ENCODE peak calls at places on chromosomes 16 and 17, in five cellular contexts. One of them, this sample, is unnamed.

GRCh38 chr17:38579934-38580333 is 25.8 kb downstream of the SRCIN1 start:
- DNase-seq in left lung: no peak
- DNase-seq in fibroblast of the aortic adventitia: peak; percentile 9
- DNase-seq in heart left ventricle: no peak
- DNase-seq in tibial nerve: no peak
- DNase-seq in this sample: no peak

GRCh38 chr16:70808371-70808770 is 7.4 kb upstream of the VAC14 start:
- DNase-seq in left lung: no peak
- DNase-seq in fibroblast of the aortic adventitia: no peak
- DNase-seq in heart left ventricle: no peak
- DNase-seq in tibial nerve: no peak
- DNase-seq in this sample: no peak

GRCh38 chr17:16460796-16461605 is 31.0 kb downstream of the LRRC75A start:
- DNase-seq in left lung: no peak
- DNase-seq in fibroblast of the aortic adventitia: no peak
- DNase-seq in heart left ventricle: no peak
- DNase-seq in tibial nerve: no peak
- DNase-seq in this sample: no peak

GRCh38 chr17:42843358-42843934 is 934 bp upstream of the AOC2 start:
- DNase-seq in left lung: no peak
- DNase-seq in fibroblast of the aortic adventitia: peak; percentile 85
- DNase-seq in heart left ventricle: no peak
- DNase-seq in tibial nerve: no peak
- DNase-seq in this sample: no peak

GRCh38 chr17:45277992-45278391 is 16.1 kb upstream of the SPATA32 start:
- DNase-seq in left lung: no peak
- DNase-seq in fibroblast of the aortic adventitia: peak; percentile 95
- DNase-seq in heart left ventricle: no peak
- DNase-seq in tibial nerve: no peak
- DNase-seq in this sample: no peak

GRCh38 chr16:4795181-4795827 is at the start of gene SMIM22:
- DNase-seq in left lung: peak; percentile 85
- DNase-seq in fibroblast of the aortic adventitia: no peak
- DNase-seq in heart left ventricle: no peak
- DNase-seq in tibial nerve: no peak
- DNase-seq in this sample: no peak

GRCh38 chr17:62664336-62665120 is 37.1 kb downstream of the MRC2 start:
- DNase-seq in left lung: no peak
- DNase-seq in fibroblast of the aortic adventitia: no peak
- DNase-seq in heart left ventricle: no peak
- DNase-seq in tibial nerve: no peak
- DNase-seq in this sample: no peak

GRCh38 chr16:79468236-79468635 is 132.3 kb downstream of the MAF start:
- DNase-seq in left lung: no peak
- DNase-seq in fibroblast of the aortic adventitia: no peak
- DNase-seq in heart left ventricle: no peak
- DNase-seq in tibial nerve: no peak
- DNase-seq in this sample: no peak

GRCh38 chr17:36885161-36885735 is 52.0 kb upstream of the LHX1 start:
- DNase-seq in left lung: no peak
- DNase-seq in fibroblast of the aortic adventitia: peak; percentile 14
- DNase-seq in heart left ventricle: no peak
- DNase-seq in tibial nerve: no peak
- DNase-seq in this sample: no peak

GRCh38 chr17:60525624-60526514 is at the start of gene APPBP2:
- DNase-seq in left lung: peak; percentile 95
- DNase-seq in fibroblast of the aortic adventitia: peak; percentile 86
- DNase-seq in heart left ventricle: peak; percentile 92
- DNase-seq in tibial nerve: peak; percentile 82
- DNase-seq in this sample: peak; percentile 96

GRCh38 chr17:60526726-60527125 is 684 bp upstream of the APPBP2 start:
- DNase-seq in left lung: no peak
- DNase-seq in fibroblast of the aortic adventitia: peak; percentile 52
- DNase-seq in heart left ventricle: no peak
- DNase-seq in tibial nerve: no peak
- DNase-seq in this sample: no peak

GRCh38 chr17:60528828-60529227 is 2.8 kb upstream of the APPBP2 start:
- DNase-seq in left lung: no peak
- DNase-seq in fibroblast of the aortic adventitia: no peak
- DNase-seq in heart left ventricle: no peak
- DNase-seq in tibial nerve: no peak
- DNase-seq in this sample: no peak

GRCh38 chr17:60527701-60528100 is 1.7 kb upstream of the APPBP2 start:
- DNase-seq in left lung: no peak
- DNase-seq in fibroblast of the aortic adventitia: no peak
- DNase-seq in heart left ventricle: no peak
- DNase-seq in tibial nerve: no peak
- DNase-seq in this sample: no peak

DNA sequence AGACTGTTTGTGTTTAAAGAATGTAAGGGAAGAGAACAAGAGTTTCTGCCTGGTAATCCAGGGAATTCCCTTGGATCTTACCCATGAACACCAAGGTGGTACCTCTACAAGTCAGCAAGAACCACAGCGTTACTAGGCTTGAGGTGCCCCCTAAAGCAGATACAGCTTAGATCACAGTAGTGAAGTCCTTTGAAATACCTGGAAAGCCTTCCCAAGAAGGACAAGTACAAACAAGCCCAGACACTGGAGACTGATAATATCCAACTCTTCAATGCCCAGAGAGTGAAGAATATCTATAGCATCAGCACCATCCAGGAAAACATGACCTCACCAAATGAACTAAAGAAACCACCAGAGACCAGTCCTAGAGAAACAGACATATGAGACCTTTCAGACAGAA is 3.8 kb upstream of the APPBP2 start:
- DNase-seq in left lung: no peak
- DNase-seq in fibroblast of the aortic adventitia: no peak
- DNase-seq in heart left ventricle: no peak
- DNase-seq in tibial nerve: no peak
- DNase-seq in this sample: no peak
- TF ChIP-seq CTCF in left lung: no peak
- TF ChIP-seq CTCF in fibroblast of the aortic adventitia: no peak
- TF ChIP-seq CTCF in heart left ventricle: no peak
- TF ChIP-seq CTCF in tibial nerve: no peak
- TF ChIP-seq CTCF in this sample: no peak

DNA sequence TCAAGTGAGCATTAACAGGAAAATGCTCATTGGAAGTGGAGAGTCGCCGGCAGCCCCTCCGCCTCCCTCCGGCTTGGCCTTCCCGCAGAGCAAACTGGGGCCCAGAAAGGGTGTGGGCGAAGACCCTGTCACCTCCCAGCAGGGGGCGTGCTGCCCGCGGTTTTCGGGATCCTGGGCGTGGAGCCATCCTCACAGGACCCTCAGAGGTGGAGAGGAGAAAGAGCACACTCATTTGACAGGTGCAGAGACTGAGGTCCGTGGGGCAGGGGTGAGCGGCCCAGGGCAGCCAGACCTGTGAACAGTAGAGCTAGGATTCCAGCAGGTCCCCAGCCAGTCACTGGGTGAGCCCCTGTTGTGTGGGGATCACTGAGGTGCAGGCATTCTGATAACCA is 1002.9 kb downstream of the KCNJ18 start:
- DNase-seq in left lung: no peak
- DNase-seq in fibroblast of the aortic adventitia: no peak
- DNase-seq in heart left ventricle: no peak
- DNase-seq in tibial nerve: no peak
- DNase-seq in this sample: no peak
- TF ChIP-seq CTCF in left lung: no peak
- TF ChIP-seq CTCF in fibroblast of the aortic adventitia: no peak
- TF ChIP-seq CTCF in heart left ventricle: no peak
- TF ChIP-seq CTCF in tibial nerve: no peak
- TF ChIP-seq CTCF in this sample: peak; percentile 4

GRCh38 chr16:86685071-86685470 is 106.7 kb downstream of the FOXL1 start:
- DNase-seq in left lung: no peak
- DNase-seq in fibroblast of the aortic adventitia: no peak
- DNase-seq in heart left ventricle: no peak
- DNase-seq in tibial nerve: no peak
- DNase-seq in this sample: no peak
- TF ChIP-seq CTCF in left lung: no peak
- TF ChIP-seq CTCF in fibroblast of the aortic adventitia: no peak
- TF ChIP-seq CTCF in heart left ventricle: no peak
- TF ChIP-seq CTCF in tibial nerve: no peak
- TF ChIP-seq CTCF in this sample: no peak

GRCh38 chr16:50213939-50214519 is 52.3 kb upstream of the ADCY7 start:
- DNase-seq in left lung: no peak
- DNase-seq in fibroblast of the aortic adventitia: peak; percentile 78
- DNase-seq in heart left ventricle: no peak
- DNase-seq in tibial nerve: no peak
- DNase-seq in this sample: no peak

GRCh38 chr16:50207652-50208051 is 54.5 kb downstream of the TENT4B start:
- DNase-seq in left lung: no peak
- DNase-seq in fibroblast of the aortic adventitia: peak; percentile 76
- DNase-seq in heart left ventricle: no peak
- DNase-seq in tibial nerve: no peak
- DNase-seq in this sample: no peak

GRCh38 chr16:50208460-50208931 is 55.4 kb downstream of the TENT4B start:
- DNase-seq in left lung: no peak
- DNase-seq in fibroblast of the aortic adventitia: no peak
- DNase-seq in heart left ventricle: no peak
- DNase-seq in tibial nerve: no peak
- DNase-seq in this sample: no peak

GRCh38 chr16:50209548-50210265 is 56.6 kb downstream of the TENT4B start:
- DNase-seq in left lung: no peak
- DNase-seq in fibroblast of the aortic adventitia: no peak
- DNase-seq in heart left ventricle: no peak
- DNase-seq in tibial nerve: no peak
- DNase-seq in this sample: no peak

GRCh38 chr16:50210266-50211038 is 55.9 kb upstream of the ADCY7 start:
- DNase-seq in left lung: peak; percentile 79
- DNase-seq in fibroblast of the aortic adventitia: peak; percentile 99
- DNase-seq in heart left ventricle: peak; percentile 81
- DNase-seq in tibial nerve: peak; percentile 66
- DNase-seq in this sample: no peak
- TF ChIP-seq CTCF in left lung: peak; percentile 65
- TF ChIP-seq CTCF in fibroblast of the aortic adventitia: peak; percentile 88
- TF ChIP-seq CTCF in heart left ventricle: peak; percentile 73
- TF ChIP-seq CTCF in tibial nerve: peak; percentile 66
- TF ChIP-seq CTCF in this sample: peak; percentile 92

GRCh38 chr17:50534979-50535326 is 2.4 kb downstream of the EPN3 start:
- DNase-seq in left lung: no peak
- DNase-seq in fibroblast of the aortic adventitia: no peak
- DNase-seq in heart left ventricle: no peak
- DNase-seq in tibial nerve: no peak
- DNase-seq in this sample: no peak
- TF ChIP-seq CTCF in left lung: no peak
- TF ChIP-seq CTCF in fibroblast of the aortic adventitia: no peak
- TF ChIP-seq CTCF in heart left ventricle: no peak
- TF ChIP-seq CTCF in tibial nerve: no peak
- TF ChIP-seq CTCF in this sample: no peak